ENCODE peak calls at places on chromosomes 4 and X, in seven cellular contexts. P is T-helper 1 cell; J is Peyer's patch; Z is HFFc6; V is CD8-positive, alpha-beta memory T cell; I is RCC 7860; R is hippocampal formation. N is an unnamed sample.

GRCh38 chr4:4969298-4969697 is 50.0 kb downstream of the CYTL1 start:
- DNase-seq in Z (no peak), R (no peak), J (peak; percentile 57), I (peak; percentile 19), P (no peak), V (no peak), N (no peak)

GRCh38 chr4:169369634-169370033 is 98.9 kb upstream of the SH3RF1 start:
- DNase-seq in R (no peak), P (no peak), Z (no peak), J (no peak), V (no peak), I (no peak), N (no peak)

GRCh38 chr4:14853186-14853946 is 148.9 kb upstream of the CPEB2 start:
- DNase-seq in Z (peak; percentile 87), P (no peak), R (no peak), V (no peak), I (peak; percentile 84), J (no peak), N (no peak)

GRCh38 chrX:119155416-119156035 is 27.9 kb upstream of the KIAA1210 start:
- DNase-seq in P (no peak), R (no peak), J (no peak), I (peak; percentile 53), V (no peak), Z (peak; percentile 39), N (no peak)

GRCh38 chr4:8495803-8496202 is 55.2 kb downstream of the TRMT44 start:
- DNase-seq in J (no peak), R (no peak), V (no peak), I (no peak), P (no peak), Z (no peak), N (no peak)

GRCh38 chr4:104732766-104733165 is 238.1 kb upstream of the CXXC4 start:
- DNase-seq in V (no peak), Z (no peak), R (no peak), J (no peak), I (no peak), P (no peak), N (no peak)

GRCh38 chrX:46662594-46662993 is 89.0 kb downstream of the CHST7 start:
- DNase-seq in P (no peak), Z (no peak), V (no peak), R (no peak), J (no peak), I (no peak), N (no peak)

GRCh38 chr4:83272900-83273299 is 11.7 kb downstream of the COQ2 start:
- DNase-seq in Z (no peak), J (no peak), R (no peak), P (peak; percentile 44), I (no peak), V (no peak), N (no peak)

N was measured in activated effector memory CD4-positive, alpha-beta T cell treated with Interleukin-2 at 50 U/mL for 16 hours.